ENCODE peak calls at places on chromosome 9, in ten cellular contexts. D is right atrium auricular region, G is AG10803, B is tibial nerve, S is stomach, I is uterus, N is astrocyte, Q is lung, Z is endodermal cell, K is PC-3. W is an unnamed sample.

GRCh38 chr9:20227166-20227874 is 395.0 kb downstream of the MLLT3 start:
- DNase-seq in D (no peak), G (no peak), B (no peak), S (no peak), I (no peak), N (peak), Q (no peak), Z (no peak), K (no peak), W (no peak)

GRCh38 chr9:96661711-96662110 is 6.6 kb upstream of the PRXL2C start:
- DNase-seq in D (no peak), G (peak), B (no peak), S (no peak), I (no peak), N (peak), Q (no peak), Z (peak), K (no peak), W (no peak)

GRCh38 chr9:132733133-132733815 is 63.0 kb downstream of the GTF3C4 start:
- DNase-seq in D (no peak), G (peak), B (peak), S (no peak), I (no peak), N (peak), Q (no peak), Z (no peak), K (no peak), W (no peak)

GRCh38 chr9:114929166-114929565 is 1.2 kb downstream of the TNFSF8 start:
- DNase-seq in D (no peak), G (no peak), B (no peak), S (no peak), I (no peak), N (no peak), Q (no peak), Z (no peak), K (no peak), W (no peak)

GRCh38 chr9:131774636-131775035 is 34.8 kb upstream of the RAPGEF1 start:
- DNase-seq in D (no peak), G (no peak), B (no peak), S (no peak), I (no peak), N (no peak), Q (no peak), Z (no peak), K (no peak), W (no peak)

GRCh38 chr9:129318121-129319075 is 140.3 kb upstream of the IER5L start:
- DNase-seq in D (peak), G (no peak), B (peak), S (peak), I (peak), N (no peak), Q (no peak), Z (peak), K (no peak), W (peak)

GRCh38 chr9:15248596-15248995 is 58.4 kb downstream of the TTC39B start:
- DNase-seq in D (no peak), G (no peak), B (no peak), S (no peak), I (no peak), N (no peak), Q (no peak), Z (no peak), K (no peak), W (no peak)

GRCh38 chr9:15349892-15350761 is 43.1 kb upstream of the TTC39B start:
- DNase-seq in D (no peak), G (no peak), B (no peak), S (peak), I (no peak), N (peak), Q (no peak), Z (no peak), K (peak), W (no peak)

GRCh38 chr9:90038778-90039177 is 434.0 kb downstream of the GADD45G start:
- DNase-seq in D (no peak), G (no peak), B (no peak), S (no peak), I (no peak), N (no peak), Q (peak), Z (peak), K (no peak), W (no peak)

GRCh38 chr9:133238851-133239532 is 29.9 kb upstream of the OBP2B start:
- DNase-seq in D (no peak), G (peak), B (peak), S (peak), I (peak), N (no peak), Q (peak), Z (peak), K (peak), W (peak)

GRCh38 chr9:86202338-86202882 is 57.0 kb downstream of the C9orf153 start:
- DNase-seq in D (no peak), G (peak), B (no peak), S (no peak), I (no peak), N (peak), Q (no peak), Z (peak), K (peak), W (no peak)

GRCh38 chr9:127721391-127721821 is 5.5 kb downstream of the TTC16 start:
- DNase-seq in D (no peak), G (no peak), B (no peak), S (no peak), I (no peak), N (no peak), Q (no peak), Z (no peak), K (peak), W (no peak)

GRCh38 chr9:105413486-105414068 is 34.3 kb upstream of the FSD1L start:
- DNase-seq in D (no peak), G (peak), B (no peak), S (no peak), I (peak), N (peak), Q (no peak), Z (peak), K (peak), W (no peak)

GRCh38 chr9:82202808-82203207 is 214.2 kb downstream of the SPATA31D1 start:
- DNase-seq in D (no peak), G (peak), B (no peak), S (no peak), I (no peak), N (peak), Q (no peak), Z (no peak), K (peak), W (no peak)

GRCh38 chr9:33239922-33240321 is at the start of gene SPINK4:
- DNase-seq in D (no peak), G (no peak), B (no peak), S (peak), I (no peak), N (peak), Q (no peak), Z (no peak), K (no peak), W (no peak)

GRCh38 chr9:93577045-93577939 is 908 bp downstream of the PHF2 start:
- DNase-seq in D (peak), G (peak), B (no peak), S (peak), I (peak), N (no peak), Q (peak), Z (peak), K (peak), W (peak)

GRCh38 chr9:18806277-18806676 is 226.7 kb downstream of the SAXO1 start:
- DNase-seq in D (no peak), G (no peak), B (no peak), S (no peak), I (no peak), N (no peak), Q (no peak), Z (no peak), K (no peak), W (no peak)

GRCh38 chr9:72882117-72882775 is 70.6 kb downstream of the ALDH1A1 start:
- DNase-seq in D (peak), G (peak), B (no peak), S (peak), I (peak), N (no peak), Q (no peak), Z (no peak), K (no peak), W (no peak)

GRCh38 chr9:32442433-32442832 is 58.0 kb downstream of the ACO1 start:
- DNase-seq in D (no peak), G (no peak), B (no peak), S (no peak), I (no peak), N (no peak), Q (no peak), Z (no peak), K (no peak), W (no peak)

GRCh38 chr9:98147582-98147981 is 28.6 kb upstream of the TRIM14 start:
- DNase-seq in D (no peak), G (peak), B (no peak), S (no peak), I (no peak), N (no peak), Q (no peak), Z (no peak), K (no peak), W (no peak)

GRCh38 chr9:97572196-97572891 is 60.8 kb downstream of the TSTD2 start:
- DNase-seq in D (no peak), G (no peak), B (no peak), S (no peak), I (peak), N (no peak), Q (no peak), Z (no peak), K (no peak), W (no peak)

GRCh38 chr9:127833555-127833954 is 20.9 kb downstream of the ENG start:
- DNase-seq in D (no peak), G (peak), B (no peak), S (no peak), I (no peak), N (no peak), Q (no peak), Z (no peak), K (no peak), W (no peak)

GRCh38 chr9:5665059-5665458 is 36.2 kb downstream of the RIC1 start:
- DNase-seq in D (no peak), G (no peak), B (no peak), S (no peak), I (no peak), N (no peak), Q (no peak), Z (no peak), K (no peak), W (no peak)

GRCh38 chr9:114051281-114051680 is 26.8 kb downstream of the AMBP start:
- DNase-seq in D (peak), G (no peak), B (no peak), S (no peak), I (no peak), N (no peak), Q (no peak), Z (peak), K (no peak), W (no peak)

GRCh38 chr9:131119600-131119999 is 5.8 kb upstream of the NUP214 start:
- DNase-seq in D (peak), G (no peak), B (no peak), S (no peak), I (no peak), N (no peak), Q (no peak), Z (no peak), K (no peak), W (no peak)

GRCh38 chr9:137488330-137488653 is 29.2 kb upstream of the NSMF start:
- DNase-seq in D (no peak), G (no peak), B (no peak), S (no peak), I (no peak), N (no peak), Q (no peak), Z (no peak), K (no peak), W (no peak)

GRCh38 chr9:91253488-91253887 is 108.2 kb downstream of the AUH start:
- DNase-seq in D (no peak), G (no peak), B (no peak), S (no peak), I (no peak), N (no peak), Q (no peak), Z (no peak), K (no peak), W (no peak)

GRCh38 chr9:137127301-137128157 is 11.4 kb upstream of the GRIN1 start:
- DNase-seq in D (no peak), G (no peak), B (no peak), S (peak), I (no peak), N (no peak), Q (peak), Z (peak), K (peak), W (no peak)

GRCh38 chr9:133731876-133732321 is 6.3 kb downstream of the SARDH start:
- DNase-seq in D (no peak), G (peak), B (no peak), S (peak), I (no peak), N (peak), Q (peak), Z (peak), K (peak), W (no peak)

DNA sequence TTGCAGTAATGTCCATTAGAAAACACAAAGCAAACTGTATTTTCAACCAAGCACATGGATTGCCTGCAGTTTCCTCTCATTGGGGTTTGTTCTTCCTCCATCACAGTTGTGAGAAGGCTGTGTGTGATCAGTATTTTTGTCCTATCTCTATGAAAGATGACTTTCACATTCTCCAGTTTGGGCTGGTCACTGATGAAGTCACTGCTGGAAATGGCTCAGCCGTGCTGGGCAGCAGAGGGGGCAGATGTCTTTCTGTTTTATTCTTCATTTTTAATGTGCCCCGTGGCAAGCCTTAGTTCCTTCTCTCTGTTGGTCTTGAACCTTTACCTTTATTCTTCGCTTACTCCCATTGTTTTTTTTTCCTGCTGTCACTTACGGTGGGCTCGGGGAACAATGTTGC is 289.0 kb upstream of the MPDZ start:
- DNase-seq in D (no peak), G (no peak), B (no peak), S (no peak), I (no peak), N (peak), Q (no peak), Z (no peak), K (no peak), W (no peak)
- H3K4me3 ChIP-seq in D (peak), G (peak), B (peak), S (peak), I (no peak), N (peak), Q (no peak), Z (peak), K (no peak), W (peak)

DNA sequence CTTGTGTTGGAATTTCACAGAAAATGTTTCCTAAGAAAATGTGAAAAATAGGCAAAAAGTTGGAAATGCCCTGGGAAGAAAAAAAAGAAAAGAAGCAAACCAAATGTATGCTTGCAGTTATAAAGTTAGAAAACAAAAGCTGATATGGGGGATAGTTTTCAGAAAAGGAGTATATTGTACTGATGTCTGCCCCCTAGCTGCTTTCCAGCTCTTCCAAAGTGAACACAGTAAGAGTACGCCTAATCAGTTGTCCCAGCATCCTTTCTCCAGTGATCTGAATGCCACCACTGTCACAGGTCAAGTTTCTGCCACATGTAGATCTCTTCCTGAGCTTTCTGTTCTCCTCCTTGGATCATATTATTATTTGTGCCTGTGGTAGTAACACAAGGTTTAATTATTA is 5.8 kb downstream of the TYRP1 start:
- DNase-seq in D (no peak), G (no peak), B (no peak), S (no peak), I (no peak), N (no peak), Q (no peak), Z (no peak), K (no peak), W (no peak)
- TF ChIP-seq CTCF in D (peak), G (peak), B (no peak), S (no peak), I (no peak), N (no peak), Q (no peak), Z (peak), K (peak), W (no peak)

GRCh38 chr9:70315389-70315788 is 56.6 kb downstream of the SMC5 start:
- DNase-seq in D (no peak), G (peak), B (no peak), S (no peak), I (no peak), N (peak), Q (no peak), Z (no peak), K (peak), W (no peak)

GRCh38 chr9:70322096-70322495 is 63.3 kb downstream of the SMC5 start:
- DNase-seq in D (no peak), G (no peak), B (no peak), S (no peak), I (no peak), N (no peak), Q (no peak), Z (no peak), K (no peak), W (no peak)

GRCh38 chr9:70318002-70318401 is 59.2 kb downstream of the SMC5 start:
- DNase-seq in D (no peak), G (no peak), B (no peak), S (no peak), I (no peak), N (no peak), Q (no peak), Z (peak), K (no peak), W (no peak)
- H3K4me3 ChIP-seq in D (no peak), G (no peak), B (no peak), S (no peak), I (no peak), N (no peak), Q (no peak), Z (no peak), K (no peak), W (no peak)

GRCh38 chr9:12667892-12668291 is 25.3 kb upstream of the TYRP1 start:
- DNase-seq in D (no peak), G (no peak), B (no peak), S (no peak), I (no peak), N (no peak), Q (no peak), Z (no peak), K (no peak), W (no peak)

GRCh38 chr9:12666813-12667212 is 26.4 kb upstream of the TYRP1 start:
- DNase-seq in D (no peak), G (no peak), B (no peak), S (no peak), I (no peak), N (no peak), Q (no peak), Z (no peak), K (peak), W (no peak)
- TF ChIP-seq CTCF in D (no peak), G (peak), B (no peak), S (no peak), I (no peak), N (no peak), Q (no peak), Z (peak), K (peak), W (no peak)

GRCh38 chr9:95505676-95506437 is 10.9 kb downstream of the PTCH1 start:
- DNase-seq in D (no peak), G (peak), B (no peak), S (peak), I (peak), N (peak), Q (no peak), Z (peak), K (peak), W (no peak)

GRCh38 chr9:95506438-95506691 is 10.4 kb downstream of the PTCH1 start:
- DNase-seq in D (no peak), G (peak), B (no peak), S (no peak), I (peak), N (peak), Q (no peak), Z (peak), K (peak), W (no peak)

GRCh38 chr9:95503369-95503768 is 13.4 kb downstream of the PTCH1 start:
- DNase-seq in D (no peak), G (no peak), B (no peak), S (no peak), I (no peak), N (no peak), Q (no peak), Z (no peak), K (no peak), W (no peak)

GRCh38 chr9:95504053-95504963 is 12.5 kb downstream of the PTCH1 start:
- DNase-seq in D (no peak), G (peak), B (peak), S (no peak), I (no peak), N (no peak), Q (no peak), Z (peak), K (peak), W (no peak)

GRCh38 chr9:95505072-95505471 is 11.7 kb downstream of the PTCH1 start:
- DNase-seq in D (no peak), G (no peak), B (no peak), S (no peak), I (no peak), N (no peak), Q (no peak), Z (no peak), K (no peak), W (no peak)
- H3K4me3 ChIP-seq in D (peak), G (peak), B (peak), S (peak), I (peak), N (peak), Q (no peak), Z (peak), K (peak), W (peak)

GRCh38 chr9:77013186-77013931 is 6.1 kb upstream of the FOXB2 start:
- DNase-seq in D (peak), G (no peak), B (no peak), S (no peak), I (no peak), N (no peak), Q (no peak), Z (no peak), K (no peak), W (no peak)

GRCh38 chr9:77013932-77014596 is 5.4 kb upstream of the FOXB2 start:
- DNase-seq in D (peak), G (no peak), B (no peak), S (no peak), I (no peak), N (no peak), Q (no peak), Z (peak), K (no peak), W (no peak)

GRCh38 chr9:77015291-77016048 is 4.0 kb upstream of the FOXB2 start:
- DNase-seq in D (peak), G (no peak), B (no peak), S (no peak), I (no peak), N (no peak), Q (no peak), Z (peak), K (no peak), W (no peak)

GRCh38 chr9:77016111-77016525 is 3.3 kb upstream of the FOXB2 start:
- DNase-seq in D (peak), G (no peak), B (no peak), S (no peak), I (no peak), N (no peak), Q (no peak), Z (no peak), K (no peak), W (no peak)

GRCh38 chr9:77014597-77015263 is 4.7 kb upstream of the FOXB2 start:
- DNase-seq in D (peak), G (no peak), B (no peak), S (no peak), I (no peak), N (no peak), Q (no peak), Z (peak), K (no peak), W (no peak)
- TF ChIP-seq CTCF in D (no peak), G (peak), B (no peak), S (no peak), I (no peak), N (peak), Q (no peak), Z (peak), K (peak), W (no peak)

GRCh38 chr9:135641047-135641446 is 1.7 kb upstream of the GLT6D1 start:
- DNase-seq in D (no peak), G (no peak), B (no peak), S (no peak), I (no peak), N (no peak), Q (no peak), Z (no peak), K (no peak), W (no peak)

GRCh38 chr9:135647897-135648296 is 8.6 kb upstream of the GLT6D1 start:
- DNase-seq in D (no peak), G (no peak), B (no peak), S (no peak), I (no peak), N (no peak), Q (no peak), Z (no peak), K (no peak), W (no peak)

GRCh38 chr9:135641745-135642144 is 2.4 kb upstream of the GLT6D1 start:
- DNase-seq in D (no peak), G (peak), B (no peak), S (no peak), I (no peak), N (no peak), Q (no peak), Z (no peak), K (no peak), W (no peak)

GRCh38 chr9:135648494-135649410 is 9.4 kb upstream of the GLT6D1 start:
- DNase-seq in D (no peak), G (no peak), B (no peak), S (no peak), I (no peak), N (no peak), Q (no peak), Z (peak), K (no peak), W (no peak)

GRCh38 chr9:135644631-135645218 is 5.4 kb upstream of the GLT6D1 start:
- DNase-seq in D (no peak), G (no peak), B (no peak), S (no peak), I (no peak), N (no peak), Q (no peak), Z (no peak), K (no peak), W (no peak)
- H3K4me3 ChIP-seq in D (no peak), G (no peak), B (no peak), S (no peak), I (no peak), N (no peak), Q (no peak), Z (no peak), K (no peak), W (no peak)

W was measured in breast epithelium.